ENCODE peak calls at places on chromosomes 2 and 18, in ten cellular contexts. B is AG04449; Q is sigmoid colon; T is cardiac fibroblast; I is KG1; O is GM12865; R is stimulated activated CD4-positive, alpha-beta T cell treated with anti-CD3 and anti-CD28 coated beads, Interleukin-1b, Interleukin-23, amount 100 ng/mL, for 48 hours; K is right atrium auricular region; E is kidney; Y is iris pigment epithelial cell. S is an unnamed sample.

GRCh38 chr2:5695641-5696350 is 3.6 kb downstream of the SOX11 start:
- DNase-seq in K (no peak), Y (peak), I (no peak), T (no peak), B (no peak), O (no peak), R (no peak), E (no peak), Q (no peak), S (no peak)

GRCh38 chr2:35428548-35428947 is 927.0 kb upstream of the CRIM1 start:
- DNase-seq in Q (no peak), T (peak), O (peak), R (peak), B (no peak), E (no peak), I (peak), K (no peak), Y (peak), S (peak)

GRCh38 chr2:213545964-213546363 is 261.7 kb downstream of the SPAG16 start:
- DNase-seq in K (no peak), Q (no peak), I (no peak), R (no peak), Y (no peak), E (no peak), T (no peak), O (no peak), B (no peak), S (no peak)

GRCh38 chr18:33696332-33697162 is 118.5 kb downstream of the ASXL3 start:
- DNase-seq in Q (no peak), R (no peak), K (no peak), O (no peak), T (no peak), B (no peak), Y (no peak), I (no peak), E (no peak), S (no peak)

GRCh38 chr2:237227190-237227988 is 141.7 kb downstream of the COPS8 start:
- DNase-seq in I (no peak), R (peak), T (peak), B (no peak), O (no peak), K (no peak), E (no peak), Q (no peak), Y (peak), S (no peak)

GRCh38 chr2:231614559-231615057 is 21.9 kb downstream of the TEX44 start:
- DNase-seq in Y (no peak), K (no peak), B (no peak), Q (no peak), T (no peak), R (peak), O (peak), E (peak), I (no peak), S (peak)

GRCh38 chr2:114550364-114550763 is 107.9 kb downstream of the DPP10 start:
- DNase-seq in O (no peak), Y (no peak), E (no peak), R (no peak), B (no peak), Q (no peak), T (no peak), K (no peak), I (no peak), S (no peak)

GRCh38 chr2:239257511-239257937 is 143.3 kb downstream of the HDAC4 start:
- DNase-seq in Y (peak), E (no peak), Q (peak), B (peak), I (no peak), R (no peak), K (no peak), T (peak), O (no peak), S (no peak)

GRCh38 chr2:48219234-48219554 is 310.8 kb upstream of the STON1 start:
- DNase-seq in R (no peak), E (no peak), Y (no peak), B (no peak), I (no peak), Q (no peak), O (no peak), T (no peak), K (no peak), S (no peak)

GRCh38 chr2:42100696-42101585 is 53.1 kb downstream of the PKDCC start:
- DNase-seq in E (peak), I (no peak), T (peak), B (no peak), O (peak), Q (peak), K (no peak), R (peak), Y (peak), S (peak)

GRCh38 chr2:218387369-218388194 is 5.5 kb downstream of the SLC11A1 start:
- DNase-seq in O (no peak), R (no peak), Q (peak), E (peak), Y (peak), T (peak), B (no peak), I (no peak), K (no peak), S (peak)

S was measured in left ventricle myocardium superior.